ENCODE peak calls at places on chromosome 17, in six cellular contexts. One of them, this sample, is unnamed.

GRCh38 chr17:15909481-15909991 is 35.4 kb upstream of the ADORA2B start:
- DNase-seq in lower leg skin: no peak
- DNase-seq in body of pancreas: peak
- DNase-seq in endothelial cell of umbilical vein: no peak
- DNase-seq in A549: peak
- DNase-seq in gastrocnemius medialis: no peak
- DNase-seq in this sample: no peak

GRCh38 chr17:71793550-71793949 is 327.3 kb upstream of the SOX9 start:
- DNase-seq in lower leg skin: no peak
- DNase-seq in body of pancreas: no peak
- DNase-seq in endothelial cell of umbilical vein: no peak
- DNase-seq in A549: no peak
- DNase-seq in gastrocnemius medialis: no peak
- DNase-seq in this sample: no peak

GRCh38 chr17:42253601-42254000 is 22.6 kb downstream of the STAT5B start:
- DNase-seq in lower leg skin: no peak
- DNase-seq in body of pancreas: no peak
- DNase-seq in endothelial cell of umbilical vein: no peak
- DNase-seq in A549: no peak
- DNase-seq in gastrocnemius medialis: no peak
- DNase-seq in this sample: no peak

GRCh38 chr17:82559779-82560642 is 40.5 kb downstream of the FOXK2 start:
- DNase-seq in lower leg skin: no peak
- DNase-seq in body of pancreas: no peak
- DNase-seq in endothelial cell of umbilical vein: no peak
- DNase-seq in A549: no peak
- DNase-seq in gastrocnemius medialis: no peak
- DNase-seq in this sample: no peak

GRCh38 chr17:78379134-78379497 is 667 bp downstream of the PGS1 start:
- DNase-seq in lower leg skin: no peak
- DNase-seq in body of pancreas: no peak
- DNase-seq in endothelial cell of umbilical vein: peak
- DNase-seq in A549: no peak
- DNase-seq in gastrocnemius medialis: no peak
- DNase-seq in this sample: peak

GRCh38 chr17:8066841-8067775 is 20.4 kb downstream of the ALOX12B start:
- DNase-seq in lower leg skin: no peak
- DNase-seq in body of pancreas: no peak
- DNase-seq in endothelial cell of umbilical vein: no peak
- DNase-seq in A549: no peak
- DNase-seq in gastrocnemius medialis: no peak
- DNase-seq in this sample: no peak

GRCh38 chr17:77836557-77837041 is 121.9 kb upstream of the TNRC6C start:
- DNase-seq in lower leg skin: no peak
- DNase-seq in body of pancreas: peak
- DNase-seq in endothelial cell of umbilical vein: no peak
- DNase-seq in A549: no peak
- DNase-seq in gastrocnemius medialis: peak
- DNase-seq in this sample: peak

GRCh38 chr17:68085751-68086445 is 50.4 kb downstream of the KPNA2 start:
- DNase-seq in lower leg skin: no peak
- DNase-seq in body of pancreas: no peak
- DNase-seq in endothelial cell of umbilical vein: peak
- DNase-seq in A549: no peak
- DNase-seq in gastrocnemius medialis: no peak
- DNase-seq in this sample: peak

GRCh38 chr17:57861000-57861736 is 11.3 kb upstream of the MRPS23 start:
- DNase-seq in lower leg skin: no peak
- DNase-seq in body of pancreas: peak
- DNase-seq in endothelial cell of umbilical vein: peak
- DNase-seq in A549: peak
- DNase-seq in gastrocnemius medialis: no peak
- DNase-seq in this sample: peak

GRCh38 chr17:34990921-34991365 is 10.6 kb downstream of the LIG3 start:
- DNase-seq in lower leg skin: no peak
- DNase-seq in body of pancreas: peak
- DNase-seq in endothelial cell of umbilical vein: no peak
- DNase-seq in A549: no peak
- DNase-seq in gastrocnemius medialis: no peak
- DNase-seq in this sample: peak

GRCh38 chr17:44916781-44917241 is 1.5 kb upstream of the GFAP start:
- DNase-seq in lower leg skin: no peak
- DNase-seq in body of pancreas: peak
- DNase-seq in endothelial cell of umbilical vein: peak
- DNase-seq in A549: no peak
- DNase-seq in gastrocnemius medialis: no peak
- DNase-seq in this sample: no peak

DNA sequence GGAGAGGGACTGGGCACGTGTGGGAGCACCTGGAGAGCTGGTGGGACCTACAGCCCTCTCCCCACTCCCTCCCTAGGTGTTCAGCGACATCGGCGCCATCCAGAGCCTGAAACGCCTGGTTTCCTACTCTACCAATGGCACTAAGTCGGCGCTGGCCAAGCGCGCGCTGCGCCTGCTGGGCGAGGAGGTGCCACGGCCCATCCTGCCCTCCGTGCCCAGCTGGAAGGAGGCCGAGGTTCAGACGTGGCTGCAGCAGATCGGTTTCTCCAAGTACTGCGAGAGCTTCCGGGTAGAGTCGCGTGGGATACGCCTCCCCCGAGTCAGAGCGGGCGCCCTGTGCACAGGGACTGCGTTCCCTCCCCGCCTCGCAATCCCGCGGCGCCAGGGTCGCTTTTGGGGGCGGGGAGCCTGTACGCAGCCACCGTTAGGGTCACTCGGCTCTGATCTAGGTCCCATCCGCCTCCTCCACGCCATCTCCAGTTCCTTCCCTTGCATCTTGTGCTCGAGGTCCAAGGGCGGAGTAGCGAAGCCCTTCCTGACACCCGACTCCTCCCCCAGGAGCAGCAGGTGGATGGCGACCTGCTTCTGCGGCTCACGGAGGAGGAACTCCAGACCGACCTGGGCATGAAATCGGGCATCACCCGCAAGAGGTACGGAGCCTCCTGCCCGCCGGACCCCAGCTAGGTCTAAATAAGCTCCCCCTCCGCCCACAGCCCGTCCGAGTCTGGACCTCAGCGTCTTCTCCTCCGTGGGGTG is 13.0 kb downstream of the SARM1 start:
- DNase-seq in lower leg skin: peak
- DNase-seq in body of pancreas: peak
- DNase-seq in endothelial cell of umbilical vein: peak
- DNase-seq in A549: no peak
- DNase-seq in gastrocnemius medialis: no peak
- DNase-seq in this sample: no peak
- TF ChIP-seq POLR2A in lower leg skin: no peak
- TF ChIP-seq POLR2A in body of pancreas: peak
- TF ChIP-seq POLR2A in endothelial cell of umbilical vein: no peak
- TF ChIP-seq POLR2A in A549: no peak
- TF ChIP-seq POLR2A in gastrocnemius medialis: no peak
- TF ChIP-seq POLR2A in this sample: no peak

GRCh38 chr17:81513669-81514484 is 1.3 kb upstream of the ACTG1 start:
- DNase-seq in lower leg skin: peak
- DNase-seq in body of pancreas: peak
- DNase-seq in endothelial cell of umbilical vein: peak
- DNase-seq in A549: peak
- DNase-seq in gastrocnemius medialis: peak
- DNase-seq in this sample: peak

GRCh38 chr17:81514485-81514734 is 1.8 kb upstream of the ACTG1 start:
- DNase-seq in lower leg skin: no peak
- DNase-seq in body of pancreas: no peak
- DNase-seq in endothelial cell of umbilical vein: no peak
- DNase-seq in A549: no peak
- DNase-seq in gastrocnemius medialis: no peak
- DNase-seq in this sample: no peak

GRCh38 chr17:81515530-81516041 is 3.0 kb upstream of the ACTG1 start:
- DNase-seq in lower leg skin: no peak
- DNase-seq in body of pancreas: peak
- DNase-seq in endothelial cell of umbilical vein: no peak
- DNase-seq in A549: no peak
- DNase-seq in gastrocnemius medialis: no peak
- DNase-seq in this sample: no peak

GRCh38 chr17:81516439-81516838 is 3.8 kb upstream of the ACTG1 start:
- DNase-seq in lower leg skin: no peak
- DNase-seq in body of pancreas: no peak
- DNase-seq in endothelial cell of umbilical vein: no peak
- DNase-seq in A549: no peak
- DNase-seq in gastrocnemius medialis: no peak
- DNase-seq in this sample: no peak

GRCh38 chr17:81514735-81515529 is 2.3 kb upstream of the ACTG1 start:
- DNase-seq in lower leg skin: peak
- DNase-seq in body of pancreas: peak
- DNase-seq in endothelial cell of umbilical vein: peak
- DNase-seq in A549: peak
- DNase-seq in gastrocnemius medialis: peak
- DNase-seq in this sample: peak
- TF ChIP-seq POLR2A in lower leg skin: peak
- TF ChIP-seq POLR2A in body of pancreas: peak
- TF ChIP-seq POLR2A in endothelial cell of umbilical vein: peak
- TF ChIP-seq POLR2A in A549: peak
- TF ChIP-seq POLR2A in gastrocnemius medialis: peak
- TF ChIP-seq POLR2A in this sample: peak

GRCh38 chr17:47686661-47687327 is 7.2 kb upstream of the TBKBP1 start:
- DNase-seq in lower leg skin: no peak
- DNase-seq in body of pancreas: no peak
- DNase-seq in endothelial cell of umbilical vein: peak
- DNase-seq in A549: no peak
- DNase-seq in gastrocnemius medialis: no peak
- DNase-seq in this sample: no peak

GRCh38 chr17:47686276-47686635 is 7.7 kb upstream of the TBKBP1 start:
- DNase-seq in lower leg skin: no peak
- DNase-seq in body of pancreas: no peak
- DNase-seq in endothelial cell of umbilical vein: no peak
- DNase-seq in A549: no peak
- DNase-seq in gastrocnemius medialis: no peak
- DNase-seq in this sample: no peak

GRCh38 chr17:47687328-47687690 is 6.7 kb upstream of the TBKBP1 start:
- DNase-seq in lower leg skin: no peak
- DNase-seq in body of pancreas: no peak
- DNase-seq in endothelial cell of umbilical vein: no peak
- DNase-seq in A549: no peak
- DNase-seq in gastrocnemius medialis: no peak
- DNase-seq in this sample: no peak

GRCh38 chr17:47685556-47686275 is 8.2 kb upstream of the TBKBP1 start:
- DNase-seq in lower leg skin: no peak
- DNase-seq in body of pancreas: no peak
- DNase-seq in endothelial cell of umbilical vein: no peak
- DNase-seq in A549: no peak
- DNase-seq in gastrocnemius medialis: no peak
- DNase-seq in this sample: no peak

DNA sequence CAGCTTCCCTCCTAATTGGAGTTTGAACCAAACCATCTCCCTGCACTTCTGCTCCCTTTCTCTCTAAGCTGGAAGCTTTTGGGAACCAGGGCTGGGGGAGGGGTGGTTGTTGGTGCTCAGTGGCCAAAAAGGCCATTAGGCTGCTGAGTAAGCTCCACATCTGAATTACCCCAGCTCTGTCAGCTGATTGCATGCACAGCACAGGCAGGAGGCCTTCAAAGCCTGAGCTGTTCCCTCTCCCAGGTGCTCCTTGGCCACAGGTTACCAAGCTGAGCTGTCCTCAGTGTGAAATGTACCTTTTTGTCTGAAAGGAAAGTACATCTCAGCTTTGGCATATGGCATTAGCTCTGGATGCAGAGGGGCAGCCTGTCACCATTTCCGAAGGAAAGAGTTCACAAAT is 6.2 kb upstream of the TBKBP1 start:
- DNase-seq in lower leg skin: no peak
- DNase-seq in body of pancreas: no peak
- DNase-seq in endothelial cell of umbilical vein: no peak
- DNase-seq in A549: no peak
- DNase-seq in gastrocnemius medialis: peak
- DNase-seq in this sample: no peak
- TF ChIP-seq POLR2A in lower leg skin: no peak
- TF ChIP-seq POLR2A in body of pancreas: no peak
- TF ChIP-seq POLR2A in endothelial cell of umbilical vein: no peak
- TF ChIP-seq POLR2A in A549: no peak
- TF ChIP-seq POLR2A in gastrocnemius medialis: no peak
- TF ChIP-seq POLR2A in this sample: no peak

DNA sequence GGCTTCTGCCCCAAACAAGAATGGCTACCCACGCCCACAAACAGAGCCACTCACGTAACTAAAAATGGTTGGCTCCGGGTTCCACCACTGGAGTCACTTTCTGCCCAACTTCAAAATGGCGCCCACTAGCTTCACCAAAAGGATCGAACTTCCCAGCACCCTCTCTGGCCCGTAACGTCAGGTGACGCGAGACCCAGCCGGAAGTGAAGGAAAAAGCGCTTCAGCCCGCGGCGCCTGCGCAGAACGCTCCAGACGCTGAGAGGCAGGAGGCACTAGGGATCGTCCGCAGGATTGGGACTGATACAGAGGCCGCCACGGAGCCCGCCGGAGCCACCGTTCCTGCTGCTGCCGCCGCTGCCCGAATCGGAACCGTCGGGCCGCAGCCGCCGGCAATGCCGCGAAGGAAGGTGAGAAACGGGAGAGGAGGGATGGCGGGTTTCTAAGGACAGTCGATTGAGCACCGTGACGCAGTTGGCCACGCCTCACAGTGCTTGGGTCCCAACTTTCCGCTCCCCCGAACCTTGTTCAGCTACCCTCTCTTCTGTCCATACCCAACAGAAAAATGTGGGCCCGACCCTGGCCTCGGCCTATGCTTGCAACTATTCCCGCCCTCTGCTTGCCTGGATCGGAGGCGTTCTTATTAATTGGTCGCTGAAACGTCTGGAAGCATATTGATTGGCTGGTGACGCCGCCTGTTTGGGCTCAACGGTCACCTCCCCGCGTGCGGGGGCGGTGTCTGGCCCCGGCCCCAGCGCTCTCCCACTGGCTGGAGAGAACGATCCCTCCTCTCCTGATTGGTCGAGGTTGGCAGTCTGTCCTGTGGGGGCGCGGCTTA is at the start of gene KAT7:
- DNase-seq in lower leg skin: peak
- DNase-seq in body of pancreas: peak
- DNase-seq in endothelial cell of umbilical vein: peak
- DNase-seq in A549: peak
- DNase-seq in gastrocnemius medialis: peak
- DNase-seq in this sample: peak
- TF ChIP-seq POLR2A in lower leg skin: peak
- TF ChIP-seq POLR2A in body of pancreas: peak
- TF ChIP-seq POLR2A in endothelial cell of umbilical vein: peak
- TF ChIP-seq POLR2A in A549: peak
- TF ChIP-seq POLR2A in gastrocnemius medialis: peak
- TF ChIP-seq POLR2A in this sample: peak

DNA sequence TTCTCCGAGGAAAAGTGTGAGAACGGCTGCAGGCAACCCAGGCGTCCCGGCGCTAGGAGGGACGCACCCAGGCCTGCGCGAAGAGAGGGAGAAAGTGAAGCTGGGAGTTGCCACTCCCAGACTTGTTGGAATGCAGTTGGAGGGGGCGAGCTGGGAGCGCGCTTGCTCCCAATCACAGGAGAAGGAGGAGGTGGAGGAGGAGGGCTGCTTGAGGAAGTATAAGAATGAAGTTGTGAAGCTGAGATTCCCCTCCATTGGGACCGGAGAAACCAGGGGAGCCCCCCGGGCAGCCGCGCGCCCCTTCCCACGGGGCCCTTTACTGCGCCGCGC is at the start of gene ERBB2:
- DNase-seq in lower leg skin: peak
- DNase-seq in body of pancreas: peak
- DNase-seq in endothelial cell of umbilical vein: peak
- DNase-seq in A549: peak
- DNase-seq in gastrocnemius medialis: peak
- DNase-seq in this sample: no peak
- TF ChIP-seq POLR2A in lower leg skin: no peak
- TF ChIP-seq POLR2A in body of pancreas: peak
- TF ChIP-seq POLR2A in endothelial cell of umbilical vein: peak
- TF ChIP-seq POLR2A in A549: peak
- TF ChIP-seq POLR2A in gastrocnemius medialis: peak
- TF ChIP-seq POLR2A in this sample: no peak

This sample was measured in NB4.